ENCODE peak calls at places on chromosomes 1 and 21, in nine cellular contexts. E is ovary, Z is tibial nerve, F is PC-3, Q is thoracic aorta, O is neural progenitor cell, Y is lung, G is kidney, T is GM12878. V is an unnamed sample.

GRCh38 chr1:19344372-19344810 is 32.3 kb downstream of the SLC66A1 start:
- DNase-seq in E (peak; percentile 79), Z (peak; percentile 61), F (peak; percentile 50), Q (no peak), O (peak; percentile 77), Y (no peak), G (peak; percentile 78), T (no peak), V (peak; percentile 63)

GRCh38 chr1:183896466-183897026 is 91.6 kb downstream of the RGL1 start:
- DNase-seq in E (no peak), Z (peak; percentile 39), F (peak; percentile 84), Q (no peak), O (no peak), Y (no peak), G (no peak), T (no peak), V (no peak)

GRCh38 chr1:109185990-109186703 is 27.6 kb upstream of the SARS1 start:
- DNase-seq in E (no peak), Z (no peak), F (no peak), Q (no peak), O (no peak), Y (peak; percentile 40), G (no peak), T (no peak), V (no peak)

GRCh38 chr1:12123172-12123571 is 43.6 kb upstream of the TNFRSF1B start:
- DNase-seq in E (no peak), Z (no peak), F (no peak), Q (no peak), O (no peak), Y (no peak), G (no peak), T (no peak), V (no peak)

GRCh38 chr1:15741183-15741850 is 982 bp upstream of the TMEM82 start:
- DNase-seq in E (peak; percentile 86), Z (peak; percentile 51), F (peak; percentile 89), Q (no peak), O (peak; percentile 89), Y (peak; percentile 83), G (peak; percentile 92), T (no peak), V (peak; percentile 94)

GRCh38 chr1:225919906-225920305 is 4.1 kb downstream of the PYCR2 start:
- DNase-seq in E (peak; percentile 77), Z (peak; percentile 40), F (peak; percentile 93), Q (no peak), O (no peak), Y (peak; percentile 59), G (peak; percentile 94), T (peak; percentile 17), V (peak; percentile 66)

GRCh38 chr1:5099558-5099957 is 445.1 kb downstream of the AJAP1 start:
- DNase-seq in E (no peak), Z (no peak), F (no peak), Q (no peak), O (peak; percentile 25), Y (peak; percentile 29), G (no peak), T (no peak), V (no peak)

GRCh38 chr1:80731241-80731894 is 1069.4 kb upstream of the ADGRL2 start:
- DNase-seq in E (no peak), Z (no peak), F (peak; percentile 61), Q (no peak), O (no peak), Y (no peak), G (no peak), T (no peak), V (no peak)

GRCh38 chr1:36517019-36517387 is 34.3 kb upstream of the CSF3R start:
- DNase-seq in E (no peak), Z (no peak), F (no peak), Q (no peak), O (no peak), Y (no peak), G (no peak), T (no peak), V (no peak)

GRCh38 chr1:89708727-89709375 is 75.9 kb downstream of the LRRC8C start:
- DNase-seq in E (no peak), Z (no peak), F (no peak), Q (no peak), O (peak; percentile 30), Y (no peak), G (no peak), T (no peak), V (no peak)

GRCh38 chr1:50774759-50775351 is 185.2 kb downstream of the FAF1 start:
- DNase-seq in E (no peak), Z (no peak), F (peak; percentile 77), Q (no peak), O (peak; percentile 74), Y (no peak), G (no peak), T (peak; percentile 11), V (no peak)

GRCh38 chr21:26106562-26106961 is 64.0 kb downstream of the APP start:
- DNase-seq in E (no peak), Z (no peak), F (no peak), Q (no peak), O (no peak), Y (no peak), G (no peak), T (no peak), V (no peak)

GRCh38 chr1:227789042-227789880 is 26.2 kb upstream of the PRSS38 start:
- DNase-seq in E (no peak), Z (peak; percentile 10), F (peak; percentile 34), Q (no peak), O (peak; percentile 52), Y (peak; percentile 28), G (peak; percentile 72), T (no peak), V (no peak)
- TF ChIP-seq CTCF in E (no peak), Z (no peak), F (no peak), Q (no peak), O (no peak), Y (no peak), G (no peak), T (no peak), V (no peak)

DNA sequence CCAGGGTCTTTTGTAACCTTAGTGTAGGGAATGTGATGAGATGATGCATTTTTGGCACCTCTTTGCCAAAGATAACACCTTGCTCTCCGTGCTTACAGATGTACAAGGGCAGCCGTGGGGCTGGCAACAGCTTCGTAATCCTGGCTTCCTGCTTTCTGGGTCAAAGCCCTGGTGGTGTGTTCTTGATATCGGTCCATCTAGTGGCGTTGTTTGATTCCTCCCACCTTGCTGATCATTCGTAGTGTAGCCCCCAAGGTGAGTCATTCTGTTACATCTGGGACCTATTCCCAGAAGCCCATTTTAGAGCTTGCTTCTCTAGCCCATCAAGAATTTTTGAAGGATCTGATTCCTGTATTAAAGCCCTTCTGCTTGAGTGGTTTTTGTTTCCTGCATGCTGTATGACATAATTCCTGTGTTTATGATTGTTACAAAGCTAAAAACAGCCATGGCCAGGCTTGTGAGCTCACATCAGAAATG is 7.0 kb upstream of the CCT8 start:
- DNase-seq in E (no peak), Z (no peak), F (no peak), Q (no peak), O (no peak), Y (no peak), G (no peak), T (no peak), V (no peak)
- H3K27ac ChIP-seq in E (no peak overlapping the region), Z (peak overlapping the region; percentile 10), F (no peak overlapping the region), Q (peak overlapping the region; percentile 90), O (no peak overlapping the region), Y (peak overlapping the region; percentile 74), G (peak overlapping the region; percentile 13), T (no peak overlapping the region), V (no peak overlapping the region)

GRCh38 chr1:209168204-209168603 is 415.3 kb upstream of the CAMK1G start:
- DNase-seq in E (no peak), Z (no peak), F (peak; percentile 99), Q (no peak), O (no peak), Y (no peak), G (no peak), T (no peak), V (no peak)

GRCh38 chr1:209160230-209160629 is 423.3 kb upstream of the CAMK1G start:
- DNase-seq in E (no peak), Z (no peak), F (no peak), Q (no peak), O (no peak), Y (no peak), G (no peak), T (no peak), V (no peak)

GRCh38 chr1:209158851-209159250 is 424.7 kb upstream of the CAMK1G start:
- DNase-seq in E (no peak), Z (no peak), F (no peak), Q (no peak), O (no peak), Y (no peak), G (no peak), T (no peak), V (no peak)

GRCh38 chr1:209157514-209158285 is 425.8 kb upstream of the CAMK1G start:
- DNase-seq in E (no peak), Z (no peak), F (no peak), Q (no peak), O (no peak), Y (no peak), G (no peak), T (no peak), V (no peak)

DNA sequence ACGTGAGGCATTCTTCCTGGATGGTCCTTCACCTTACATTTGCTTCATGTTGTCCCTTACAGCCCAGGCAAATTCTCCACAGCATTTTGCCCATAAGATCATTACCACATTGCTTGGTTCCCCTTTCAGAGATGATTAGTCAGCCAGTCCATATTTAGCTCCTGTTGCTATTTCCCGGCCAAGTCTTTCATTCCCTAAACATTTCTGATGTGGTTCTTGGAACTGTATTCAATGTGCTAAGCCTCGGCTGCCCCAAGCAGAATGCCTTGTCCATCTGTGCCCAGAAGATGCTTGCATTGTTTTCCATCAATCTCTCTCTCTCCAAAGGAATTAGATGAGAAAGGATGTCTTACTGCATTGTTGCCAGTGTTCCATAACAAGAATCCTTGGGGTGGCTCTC is 420.9 kb upstream of the CAMK1G start:
- DNase-seq in E (no peak), Z (no peak), F (no peak), Q (no peak), O (no peak), Y (no peak), G (no peak), T (no peak), V (no peak)
- H3K4me3 ChIP-seq in E (no peak overlapping the region), Z (no peak overlapping the region), F (no peak overlapping the region), Q (no peak overlapping the region), O (no peak overlapping the region), Y (no peak overlapping the region), G (no peak overlapping the region), T (no peak overlapping the region), V (no peak overlapping the region)

GRCh38 chr21:42108941-42109340 is 37.8 kb downstream of the UMODL1 start:
- DNase-seq in E (no peak), Z (no peak), F (no peak), Q (no peak), O (no peak), Y (no peak), G (peak; percentile 71), T (no peak), V (no peak)

GRCh38 chr21:42107177-42107880 is 36.2 kb downstream of the UMODL1 start:
- DNase-seq in E (no peak), Z (no peak), F (peak; percentile 19), Q (no peak), O (peak; percentile 20), Y (no peak), G (peak; percentile 33), T (no peak), V (no peak)

GRCh38 chr21:42109473-42109872 is 38.4 kb downstream of the UMODL1 start:
- DNase-seq in E (no peak), Z (no peak), F (no peak), Q (no peak), O (no peak), Y (no peak), G (peak; percentile 67), T (no peak), V (no peak)

GRCh38 chr21:42108554-42108885 is 37.4 kb downstream of the UMODL1 start:
- DNase-seq in E (no peak), Z (no peak), F (no peak), Q (no peak), O (no peak), Y (no peak), G (peak; percentile 64), T (no peak), V (no peak)

GRCh38 chr21:42107881-42108553 is 36.9 kb downstream of the UMODL1 start:
- DNase-seq in E (no peak), Z (no peak), F (peak; percentile 81), Q (no peak), O (peak; percentile 81), Y (peak; percentile 65), G (peak; percentile 89), T (no peak), V (peak; percentile 73)
- TF ChIP-seq CTCF in E (peak; percentile 44), Z (peak; percentile 67), F (peak; percentile 87), Q (peak; percentile 75), O (peak; percentile 76), Y (peak; percentile 69), G (peak; percentile 69), T (peak; percentile 62), V (peak; percentile 59)

V was measured in transverse colon.